ENCODE peak calls at places on chromosomes 5 and 9, in six cellular contexts. One of them, this sample, is unnamed.

GRCh38 chr5:172123269-172123692 is 64.7 kb downstream of the STK10 start:
- DNase-seq in Right ventricle myocardium inferior: peak; percentile 82
- DNase-seq in T-helper 9 cell: no peak
- DNase-seq in stimulated activated CD4-positive, alpha-beta T cell treated with anti-CD3 and anti-CD28 coated beads, Interleukin-15, amount 100 ng/mL, for 24 hours: no peak
- DNase-seq in HS-5: no peak
- DNase-seq in GM12865: no peak
- DNase-seq in this sample: no peak

GRCh38 chr5:72065751-72066255 is 41.5 kb upstream of the MAP1B start:
- DNase-seq in Right ventricle myocardium inferior: no peak
- DNase-seq in T-helper 9 cell: no peak
- DNase-seq in stimulated activated CD4-positive, alpha-beta T cell treated with anti-CD3 and anti-CD28 coated beads, Interleukin-15, amount 100 ng/mL, for 24 hours: no peak
- DNase-seq in HS-5: no peak
- DNase-seq in GM12865: no peak
- DNase-seq in this sample: no peak

GRCh38 chr9:69535296-69535832 is 136.8 kb downstream of the APBA1 start:
- DNase-seq in Right ventricle myocardium inferior: no peak
- DNase-seq in T-helper 9 cell: no peak
- DNase-seq in stimulated activated CD4-positive, alpha-beta T cell treated with anti-CD3 and anti-CD28 coated beads, Interleukin-15, amount 100 ng/mL, for 24 hours: no peak
- DNase-seq in HS-5: no peak
- DNase-seq in GM12865: no peak
- DNase-seq in this sample: no peak

GRCh38 chr5:168613396-168613795 is 34.2 kb upstream of the PANK3 start:
- DNase-seq in Right ventricle myocardium inferior: no peak
- DNase-seq in T-helper 9 cell: no peak
- DNase-seq in stimulated activated CD4-positive, alpha-beta T cell treated with anti-CD3 and anti-CD28 coated beads, Interleukin-15, amount 100 ng/mL, for 24 hours: no peak
- DNase-seq in HS-5: no peak
- DNase-seq in GM12865: no peak
- DNase-seq in this sample: no peak

GRCh38 chr9:138099803-138100598 is 222.4 kb downstream of the CACNA1B start:
- DNase-seq in Right ventricle myocardium inferior: no peak
- DNase-seq in T-helper 9 cell: no peak
- DNase-seq in stimulated activated CD4-positive, alpha-beta T cell treated with anti-CD3 and anti-CD28 coated beads, Interleukin-15, amount 100 ng/mL, for 24 hours: no peak
- DNase-seq in HS-5: no peak
- DNase-seq in GM12865: no peak
- DNase-seq in this sample: no peak

GRCh38 chr5:174625591-174626365 is 98.6 kb upstream of the MSX2 start:
- DNase-seq in Right ventricle myocardium inferior: no peak
- DNase-seq in T-helper 9 cell: no peak
- DNase-seq in stimulated activated CD4-positive, alpha-beta T cell treated with anti-CD3 and anti-CD28 coated beads, Interleukin-15, amount 100 ng/mL, for 24 hours: no peak
- DNase-seq in HS-5: no peak
- DNase-seq in GM12865: no peak
- DNase-seq in this sample: no peak

GRCh38 chr9:124013263-124014211 is 2.0 kb downstream of the LHX2 start:
- DNase-seq in Right ventricle myocardium inferior: no peak
- DNase-seq in T-helper 9 cell: no peak
- DNase-seq in stimulated activated CD4-positive, alpha-beta T cell treated with anti-CD3 and anti-CD28 coated beads, Interleukin-15, amount 100 ng/mL, for 24 hours: no peak
- DNase-seq in HS-5: no peak
- DNase-seq in GM12865: no peak
- DNase-seq in this sample: no peak

GRCh38 chr5:113804264-113804663 is 290.8 kb downstream of the YTHDC2 start:
- DNase-seq in Right ventricle myocardium inferior: no peak
- DNase-seq in T-helper 9 cell: no peak
- DNase-seq in stimulated activated CD4-positive, alpha-beta T cell treated with anti-CD3 and anti-CD28 coated beads, Interleukin-15, amount 100 ng/mL, for 24 hours: no peak
- DNase-seq in HS-5: peak; percentile 25
- DNase-seq in GM12865: no peak
- DNase-seq in this sample: no peak

GRCh38 chr5:147658293-147658932 is 124.1 kb downstream of the JAKMIP2 start:
- DNase-seq in Right ventricle myocardium inferior: no peak
- DNase-seq in T-helper 9 cell: no peak
- DNase-seq in stimulated activated CD4-positive, alpha-beta T cell treated with anti-CD3 and anti-CD28 coated beads, Interleukin-15, amount 100 ng/mL, for 24 hours: no peak
- DNase-seq in HS-5: no peak
- DNase-seq in GM12865: peak; percentile 18
- DNase-seq in this sample: no peak

GRCh38 chr5:174571662-174572397 is 152.6 kb upstream of the MSX2 start:
- DNase-seq in Right ventricle myocardium inferior: no peak
- DNase-seq in T-helper 9 cell: no peak
- DNase-seq in stimulated activated CD4-positive, alpha-beta T cell treated with anti-CD3 and anti-CD28 coated beads, Interleukin-15, amount 100 ng/mL, for 24 hours: no peak
- DNase-seq in HS-5: no peak
- DNase-seq in GM12865: no peak
- DNase-seq in this sample: no peak

This sample was measured in T-helper 1 cell.